ENCODE peak calls at places on chromosome 12, in nine cellular contexts. One of them, this sample, is unnamed.

GRCh38 chr12:108273217-108273616 is 65.9 kb downstream of the CMKLR1 start:
- DNase-seq in AG04450: no peak
- DNase-seq in D721Med: peak
- DNase-seq in CD4-positive, alpha-beta T cell: no peak
- DNase-seq in sigmoid colon: no peak
- DNase-seq in tibial artery: no peak
- DNase-seq in cardiac muscle cell: no peak
- DNase-seq in cardiac fibroblast: no peak
- DNase-seq in HFFc6: no peak
- DNase-seq in this sample: no peak

GRCh38 chr12:107521826-107522355 is 163.7 kb upstream of the PWP1 start:
- DNase-seq in cardiac fibroblast: no peak
- DNase-seq in HFFc6: no peak
- DNase-seq in CD4-positive, alpha-beta T cell: no peak
- DNase-seq in sigmoid colon: no peak
- DNase-seq in tibial artery: no peak
- DNase-seq in cardiac muscle cell: no peak
- DNase-seq in D721Med: no peak
- DNase-seq in AG04450: no peak
- DNase-seq in this sample: no peak

GRCh38 chr12:127685476-127686234 is 581.3 kb upstream of the TMEM132C start:
- DNase-seq in cardiac muscle cell: no peak
- DNase-seq in cardiac fibroblast: no peak
- DNase-seq in tibial artery: no peak
- DNase-seq in AG04450: no peak
- DNase-seq in CD4-positive, alpha-beta T cell: no peak
- DNase-seq in sigmoid colon: no peak
- DNase-seq in HFFc6: no peak
- DNase-seq in D721Med: no peak
- DNase-seq in this sample: no peak

GRCh38 chr12:128864516-128865186 is 11.4 kb downstream of the GLT1D1 start:
- DNase-seq in cardiac muscle cell: peak
- DNase-seq in cardiac fibroblast: no peak
- DNase-seq in AG04450: no peak
- DNase-seq in sigmoid colon: peak
- DNase-seq in D721Med: no peak
- DNase-seq in CD4-positive, alpha-beta T cell: no peak
- DNase-seq in HFFc6: no peak
- DNase-seq in tibial artery: peak
- DNase-seq in this sample: no peak

GRCh38 chr12:104695453-104696148 is 238.9 kb downstream of the CHST11 start:
- DNase-seq in AG04450: peak
- DNase-seq in tibial artery: peak
- DNase-seq in sigmoid colon: no peak
- DNase-seq in cardiac muscle cell: no peak
- DNase-seq in D721Med: no peak
- DNase-seq in CD4-positive, alpha-beta T cell: peak
- DNase-seq in HFFc6: peak
- DNase-seq in cardiac fibroblast: peak
- DNase-seq in this sample: peak

GRCh38 chr12:26939192-26939832 is 1.0 kb downstream of the FGFR1OP2 start:
- DNase-seq in tibial artery: no peak
- DNase-seq in cardiac fibroblast: peak
- DNase-seq in AG04450: no peak
- DNase-seq in HFFc6: no peak
- DNase-seq in D721Med: no peak
- DNase-seq in CD4-positive, alpha-beta T cell: no peak
- DNase-seq in sigmoid colon: no peak
- DNase-seq in cardiac muscle cell: no peak
- DNase-seq in this sample: peak

GRCh38 chr12:32944195-32944594 is 47.6 kb upstream of the PKP2 start:
- DNase-seq in cardiac muscle cell: no peak
- DNase-seq in CD4-positive, alpha-beta T cell: no peak
- DNase-seq in D721Med: no peak
- DNase-seq in AG04450: no peak
- DNase-seq in sigmoid colon: no peak
- DNase-seq in tibial artery: no peak
- DNase-seq in cardiac fibroblast: peak
- DNase-seq in HFFc6: no peak
- DNase-seq in this sample: no peak

GRCh38 chr12:19299765-19300164 is 139.5 kb upstream of the AEBP2 start:
- DNase-seq in cardiac muscle cell: no peak
- DNase-seq in D721Med: no peak
- DNase-seq in AG04450: no peak
- DNase-seq in CD4-positive, alpha-beta T cell: no peak
- DNase-seq in cardiac fibroblast: peak
- DNase-seq in tibial artery: no peak
- DNase-seq in HFFc6: peak
- DNase-seq in sigmoid colon: no peak
- DNase-seq in this sample: no peak

GRCh38 chr12:46110928-46111699 is 120.7 kb upstream of the SCAF11 start:
- DNase-seq in tibial artery: no peak
- DNase-seq in cardiac muscle cell: no peak
- DNase-seq in D721Med: no peak
- DNase-seq in CD4-positive, alpha-beta T cell: no peak
- DNase-seq in AG04450: no peak
- DNase-seq in sigmoid colon: no peak
- DNase-seq in HFFc6: no peak
- DNase-seq in cardiac fibroblast: no peak
- DNase-seq in this sample: no peak

GRCh38 chr12:104427547-104427938 is 29.2 kb upstream of the CHST11 start:
- DNase-seq in cardiac muscle cell: no peak
- DNase-seq in cardiac fibroblast: no peak
- DNase-seq in sigmoid colon: no peak
- DNase-seq in tibial artery: no peak
- DNase-seq in HFFc6: no peak
- DNase-seq in CD4-positive, alpha-beta T cell: no peak
- DNase-seq in AG04450: no peak
- DNase-seq in D721Med: no peak
- DNase-seq in this sample: no peak

GRCh38 chr12:24795699-24796385 is 153.1 kb downstream of the BCAT1 start:
- DNase-seq in tibial artery: no peak
- DNase-seq in cardiac muscle cell: no peak
- DNase-seq in D721Med: no peak
- DNase-seq in CD4-positive, alpha-beta T cell: no peak
- DNase-seq in sigmoid colon: no peak
- DNase-seq in HFFc6: no peak
- DNase-seq in cardiac fibroblast: no peak
- DNase-seq in AG04450: no peak
- DNase-seq in this sample: no peak

GRCh38 chr12:49428652-49429549 is 61.6 kb downstream of the SPATS2 start:
- DNase-seq in cardiac muscle cell: no peak
- DNase-seq in tibial artery: no peak
- DNase-seq in CD4-positive, alpha-beta T cell: no peak
- DNase-seq in D721Med: no peak
- DNase-seq in cardiac fibroblast: peak
- DNase-seq in AG04450: peak
- DNase-seq in sigmoid colon: no peak
- DNase-seq in HFFc6: peak
- DNase-seq in this sample: peak

GRCh38 chr12:55712700-55713415 is 3.0 kb upstream of the BLOC1S1 start:
- DNase-seq in AG04450: no peak
- DNase-seq in sigmoid colon: no peak
- DNase-seq in CD4-positive, alpha-beta T cell: no peak
- DNase-seq in D721Med: no peak
- DNase-seq in cardiac muscle cell: no peak
- DNase-seq in cardiac fibroblast: no peak
- DNase-seq in HFFc6: no peak
- DNase-seq in tibial artery: no peak
- DNase-seq in this sample: no peak

GRCh38 chr12:66241061-66242043 is 52.3 kb downstream of the IRAK3 start:
- DNase-seq in cardiac fibroblast: peak
- DNase-seq in CD4-positive, alpha-beta T cell: no peak
- DNase-seq in AG04450: peak
- DNase-seq in sigmoid colon: no peak
- DNase-seq in cardiac muscle cell: no peak
- DNase-seq in tibial artery: no peak
- DNase-seq in HFFc6: peak
- DNase-seq in D721Med: no peak
- DNase-seq in this sample: peak

GRCh38 chr12:8033153-8034044 is 883 bp downstream of the FOXJ2 start:
- DNase-seq in AG04450: no peak
- DNase-seq in sigmoid colon: peak
- DNase-seq in HFFc6: peak
- DNase-seq in D721Med: peak
- DNase-seq in CD4-positive, alpha-beta T cell: peak
- DNase-seq in tibial artery: peak
- DNase-seq in cardiac fibroblast: peak
- DNase-seq in cardiac muscle cell: peak
- DNase-seq in this sample: peak

GRCh38 chr12:4987076-4987775 is 56.5 kb upstream of the KCNA5 start:
- DNase-seq in cardiac fibroblast: no peak
- DNase-seq in HFFc6: no peak
- DNase-seq in sigmoid colon: no peak
- DNase-seq in tibial artery: no peak
- DNase-seq in D721Med: no peak
- DNase-seq in cardiac muscle cell: no peak
- DNase-seq in CD4-positive, alpha-beta T cell: no peak
- DNase-seq in AG04450: no peak
- DNase-seq in this sample: no peak

GRCh38 chr12:17139926-17140325 is 534.0 kb upstream of the LMO3 start:
- DNase-seq in AG04450: no peak
- DNase-seq in HFFc6: no peak
- DNase-seq in tibial artery: no peak
- DNase-seq in cardiac fibroblast: no peak
- DNase-seq in sigmoid colon: no peak
- DNase-seq in cardiac muscle cell: no peak
- DNase-seq in D721Med: no peak
- DNase-seq in CD4-positive, alpha-beta T cell: no peak
- DNase-seq in this sample: no peak

GRCh38 chr12:125001636-125002035 is 8.2 kb downstream of the BRI3BP start:
- DNase-seq in cardiac muscle cell: no peak
- DNase-seq in AG04450: no peak
- DNase-seq in D721Med: no peak
- DNase-seq in tibial artery: no peak
- DNase-seq in HFFc6: no peak
- DNase-seq in CD4-positive, alpha-beta T cell: no peak
- DNase-seq in cardiac fibroblast: no peak
- DNase-seq in sigmoid colon: no peak
- DNase-seq in this sample: no peak

GRCh38 chr12:55718650-55719275 is 1.4 kb upstream of the RDH5 start:
- DNase-seq in cardiac fibroblast: peak
- DNase-seq in D721Med: no peak
- DNase-seq in AG04450: no peak
- DNase-seq in CD4-positive, alpha-beta T cell: no peak
- DNase-seq in HFFc6: no peak
- DNase-seq in sigmoid colon: no peak
- DNase-seq in cardiac muscle cell: no peak
- DNase-seq in tibial artery: no peak
- DNase-seq in this sample: no peak

GRCh38 chr12:125340791-125341190 is 275.6 kb downstream of the AACS start:
- DNase-seq in D721Med: no peak
- DNase-seq in HFFc6: peak
- DNase-seq in AG04450: no peak
- DNase-seq in CD4-positive, alpha-beta T cell: no peak
- DNase-seq in tibial artery: no peak
- DNase-seq in cardiac muscle cell: peak
- DNase-seq in sigmoid colon: no peak
- DNase-seq in cardiac fibroblast: peak
- DNase-seq in this sample: peak

GRCh38 chr12:96720363-96720705 is 186.7 kb upstream of the NEDD1 start:
- DNase-seq in cardiac muscle cell: no peak
- DNase-seq in sigmoid colon: no peak
- DNase-seq in AG04450: no peak
- DNase-seq in D721Med: no peak
- DNase-seq in tibial artery: no peak
- DNase-seq in cardiac fibroblast: no peak
- DNase-seq in CD4-positive, alpha-beta T cell: peak
- DNase-seq in HFFc6: no peak
- DNase-seq in this sample: no peak
- TF ChIP-seq CTCF in cardiac muscle cell: no peak
- TF ChIP-seq CTCF in sigmoid colon: no peak
- TF ChIP-seq CTCF in AG04450: peak
- TF ChIP-seq CTCF in D721Med: no peak
- TF ChIP-seq CTCF in tibial artery: no peak
- TF ChIP-seq CTCF in cardiac fibroblast: no peak
- TF ChIP-seq CTCF in CD4-positive, alpha-beta T cell: no peak
- TF ChIP-seq CTCF in HFFc6: no peak
- TF ChIP-seq CTCF in this sample: no peak

GRCh38 chr12:1800646-1801284 is 19.6 kb upstream of the LRTM2 start:
- DNase-seq in tibial artery: peak
- DNase-seq in D721Med: no peak
- DNase-seq in AG04450: no peak
- DNase-seq in cardiac fibroblast: peak
- DNase-seq in CD4-positive, alpha-beta T cell: peak
- DNase-seq in sigmoid colon: peak
- DNase-seq in cardiac muscle cell: peak
- DNase-seq in HFFc6: peak
- DNase-seq in this sample: peak
- TF ChIP-seq CTCF in tibial artery: no peak
- TF ChIP-seq CTCF in D721Med: no peak
- TF ChIP-seq CTCF in AG04450: peak
- TF ChIP-seq CTCF in cardiac fibroblast: peak
- TF ChIP-seq CTCF in CD4-positive, alpha-beta T cell: no peak
- TF ChIP-seq CTCF in sigmoid colon: no peak
- TF ChIP-seq CTCF in cardiac muscle cell: peak
- TF ChIP-seq CTCF in HFFc6: peak
- TF ChIP-seq CTCF in this sample: peak

GRCh38 chr12:118840399-118840798 is 140.9 kb upstream of the SRRM4 start:
- DNase-seq in AG04450: no peak
- DNase-seq in D721Med: no peak
- DNase-seq in CD4-positive, alpha-beta T cell: no peak
- DNase-seq in sigmoid colon: no peak
- DNase-seq in HFFc6: no peak
- DNase-seq in cardiac muscle cell: no peak
- DNase-seq in cardiac fibroblast: no peak
- DNase-seq in tibial artery: no peak
- DNase-seq in this sample: no peak
- TF ChIP-seq CTCF in AG04450: no peak
- TF ChIP-seq CTCF in D721Med: peak
- TF ChIP-seq CTCF in CD4-positive, alpha-beta T cell: no peak
- TF ChIP-seq CTCF in sigmoid colon: no peak
- TF ChIP-seq CTCF in HFFc6: peak
- TF ChIP-seq CTCF in cardiac muscle cell: no peak
- TF ChIP-seq CTCF in cardiac fibroblast: no peak
- TF ChIP-seq CTCF in tibial artery: no peak
- TF ChIP-seq CTCF in this sample: no peak

DNA sequence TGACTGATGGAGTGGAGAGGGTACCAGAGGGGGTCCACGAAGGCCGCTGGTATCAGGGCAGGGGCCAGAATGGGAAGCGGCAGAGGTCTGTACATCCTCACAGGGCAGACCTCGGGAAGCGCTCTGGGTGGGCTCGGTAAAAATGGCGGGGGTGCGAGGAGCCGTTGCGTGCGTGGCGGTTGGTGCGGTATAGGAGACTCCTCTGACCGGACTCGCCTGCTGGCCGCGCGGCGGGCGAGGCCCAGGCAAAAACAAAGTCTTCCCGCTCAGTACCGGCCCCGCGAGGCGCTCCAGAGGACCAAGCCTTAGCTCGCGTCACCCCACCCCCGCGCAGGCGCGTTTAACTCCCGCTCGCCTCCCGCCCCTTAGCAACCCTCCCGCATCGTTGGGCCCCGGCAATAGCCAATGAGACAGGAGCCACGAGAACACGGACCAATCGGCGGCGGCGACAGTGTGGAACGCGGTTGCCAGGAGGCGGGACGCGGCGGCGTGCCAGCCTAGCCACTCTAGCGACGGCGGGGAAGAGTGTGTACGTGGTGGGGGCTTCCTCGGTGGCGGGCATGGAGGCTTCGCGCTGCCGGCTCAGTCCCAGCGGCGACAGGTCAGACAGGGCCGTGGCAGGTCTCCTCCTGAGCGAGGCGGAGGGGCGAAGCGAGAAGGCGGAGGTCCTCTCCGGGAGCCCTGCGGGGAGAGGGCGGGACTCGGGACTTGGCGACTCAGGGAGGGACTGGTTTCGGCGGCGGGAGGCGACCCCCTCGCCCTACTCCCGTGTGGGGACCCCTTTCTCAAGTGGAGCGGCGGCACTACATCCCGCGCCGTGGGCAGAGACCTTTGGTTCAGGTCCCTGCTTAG is at the start of gene TULP3:
- DNase-seq in HFFc6: peak
- DNase-seq in CD4-positive, alpha-beta T cell: peak
- DNase-seq in cardiac fibroblast: peak
- DNase-seq in cardiac muscle cell: peak
- DNase-seq in tibial artery: peak
- DNase-seq in sigmoid colon: peak
- DNase-seq in AG04450: peak
- DNase-seq in D721Med: peak
- DNase-seq in this sample: peak
- TF ChIP-seq CTCF in HFFc6: no peak
- TF ChIP-seq CTCF in CD4-positive, alpha-beta T cell: no peak
- TF ChIP-seq CTCF in cardiac fibroblast: no peak
- TF ChIP-seq CTCF in cardiac muscle cell: peak
- TF ChIP-seq CTCF in tibial artery: peak
- TF ChIP-seq CTCF in sigmoid colon: no peak
- TF ChIP-seq CTCF in AG04450: peak
- TF ChIP-seq CTCF in D721Med: no peak
- TF ChIP-seq CTCF in this sample: no peak